ENCODE peak calls at places on chromosomes 3 and 15, in five cellular contexts. G, A, T, O and C are unnamed samples.

GRCh38 chr3:54573922-54574321 is 353.9 kb downstream of the LRTM1 start:
- DNase-seq in T (no peak), G (no peak), O (no peak), A (no peak), C (no peak)

GRCh38 chr3:62500556-62501294 is 127.4 kb upstream of the FEZF2 start:
- DNase-seq in G (no peak), A (no peak), T (no peak), O (no peak), C (no peak)

GRCh38 chr3:41681479-41681878 is 280.4 kb downstream of the ULK4 start:
- DNase-seq in O (peak), T (no peak), A (no peak), G (peak), C (no peak)

GRCh38 chr15:68271854-68272471 is 5.6 kb upstream of the FEM1B start:
- DNase-seq in O (peak), T (no peak), G (peak), A (peak), C (no peak)

GRCh38 chr3:32437898-32438297 is 46.2 kb downstream of the CMTM7 start:
- DNase-seq in O (no peak), A (no peak), T (no peak), G (no peak), C (no peak)

GRCh38 chr15:53716909-53717878 is 42.3 kb downstream of the WDR72 start:
- DNase-seq in O (peak), G (peak), T (no peak), A (no peak), C (no peak)

GRCh38 chr15:62298811-62299210 is 133.7 kb upstream of the C2CD4B start:
- DNase-seq in A (no peak), T (no peak), G (no peak), O (no peak), C (no peak)

GRCh38 chr3:182979719-182980191 is 583 bp downstream of the DCUN1D1 start:
- DNase-seq in A (peak), G (peak), T (peak), O (peak), C (peak)

GRCh38 chr3:127959873-127960272 is 44.8 kb downstream of the KBTBD12 start:
- DNase-seq in G (peak), O (peak), T (peak), A (no peak), C (no peak)

GRCh38 chr15:88688394-88688933 is 49.6 kb downstream of the ISG20 start:
- DNase-seq in G (no peak), A (no peak), T (no peak), O (no peak), C (no peak)

GRCh38 chr3:56691165-56692000 is 8.3 kb upstream of the TASOR start:
- DNase-seq in O (peak), G (no peak), A (no peak), T (no peak), C (no peak)

GRCh38 chr3:64977308-64978100 is 289.7 kb upstream of the ADAMTS9 start:
- DNase-seq in O (no peak), G (no peak), T (no peak), A (no peak), C (no peak)

GRCh38 chr15:73907018-73907394 is 19.3 kb upstream of the LOXL1 start:
- DNase-seq in O (no peak), G (no peak), T (no peak), A (no peak), C (no peak)

GRCh38 chr3:98732239-98733054 is 30.7 kb upstream of the ST3GAL6 start:
- DNase-seq in T (peak), G (peak), O (peak), A (peak), C (peak)

GRCh38 chr15:67736810-67737209 is 88.5 kb upstream of the SKOR1 start:
- DNase-seq in O (no peak), G (no peak), T (no peak), A (no peak), C (no peak)

GRCh38 chr15:100259266-100259665 is 82.5 kb downstream of the ADAMTS17 start:
- DNase-seq in G (no peak), O (no peak), A (no peak), T (peak), C (no peak)

GRCh38 chr15:78264304-78265136 is at the start of gene DNAJA4:
- DNase-seq in T (peak), G (no peak), A (peak), O (no peak), C (peak)

GRCh38 chr15:42131826-42132806 is 24.3 kb downstream of the PLA2G4F start:
- DNase-seq in T (peak), A (no peak), O (no peak), G (no peak), C (peak)

GRCh38 chr3:141305436-141305835 is 62.9 kb upstream of the ZBTB38 start:
- DNase-seq in G (peak), T (no peak), O (peak), A (no peak), C (no peak)

GRCh38 chr3:121834079-121834730 is 655 bp downstream of the IQCB1 start:
- DNase-seq in O (no peak), A (peak), G (peak), T (no peak), C (no peak)

GRCh38 chr15:80310776-80311175 is 58.8 kb upstream of the CTXND1 start:
- DNase-seq in T (no peak), O (no peak), G (no peak), A (no peak), C (no peak)

GRCh38 chr3:127634653-127635052 is 5.7 kb downstream of the PODXL2 start:
- DNase-seq in A (no peak), T (no peak), G (no peak), O (no peak), C (no peak)

GRCh38 chr3:101722394-101723173 is 1.8 kb upstream of the CEP97 start:
- DNase-seq in A (no peak), T (no peak), G (no peak), O (no peak), C (no peak)

GRCh38 chr3:101725192-101725889 is 927 bp downstream of the CEP97 start:
- DNase-seq in A (no peak), G (no peak), O (no peak), T (peak), C (no peak)

GRCh38 chr3:101725890-101726275 is 1.5 kb downstream of the CEP97 start:
- DNase-seq in A (no peak), O (no peak), G (no peak), T (no peak), C (no peak)

GRCh38 chr3:101721650-101721917 is 2.8 kb upstream of the CEP97 start:
- DNase-seq in G (no peak), T (no peak), O (no peak), A (no peak), C (no peak)

DNA sequence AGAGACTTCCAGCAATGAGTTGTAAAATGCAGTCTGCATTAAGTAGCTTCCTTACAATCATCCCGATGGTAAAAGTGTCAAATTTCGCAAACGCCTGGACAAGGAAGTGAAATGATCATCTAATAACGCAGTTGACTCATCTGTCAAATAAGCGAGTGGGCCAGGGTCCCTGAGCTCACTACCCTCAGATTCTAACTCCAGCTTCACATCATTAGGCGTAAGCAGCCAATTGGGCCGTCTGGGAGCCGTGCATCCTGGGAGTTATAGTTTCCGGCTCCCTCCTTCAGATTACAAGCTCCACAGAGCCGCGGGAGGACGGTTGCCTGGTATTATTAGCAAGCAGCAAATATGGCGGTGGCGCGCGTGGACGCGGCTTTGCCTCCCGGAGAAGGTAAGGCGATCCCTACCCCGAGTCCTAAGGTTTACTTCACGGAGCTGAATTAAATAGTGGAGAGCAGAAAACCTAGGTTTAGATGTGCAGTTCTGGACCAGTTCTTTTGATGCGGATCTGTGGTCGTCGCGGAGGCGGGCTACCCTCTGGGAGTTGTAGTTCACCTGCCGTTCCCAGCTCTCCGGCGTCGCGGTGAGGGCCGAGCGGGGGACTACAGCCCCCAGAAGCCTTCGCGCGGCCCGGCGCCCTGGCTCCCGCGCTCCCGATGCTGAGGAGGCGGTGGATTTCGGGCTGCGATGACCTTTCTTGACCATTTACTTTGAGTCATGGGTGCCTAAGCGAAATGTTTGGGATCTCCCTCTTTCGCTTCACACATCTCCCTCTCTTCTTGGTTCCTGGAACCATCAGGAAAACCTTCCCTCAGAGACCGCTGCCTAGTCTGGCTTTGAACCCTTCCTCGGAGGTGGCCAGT is at the start of gene CEP97:
- DNase-seq in O (peak), A (peak), G (peak), T (peak), C (peak)
- TF ChIP-seq POLR2A in O (peak), A (no peak), G (peak), T (no peak), C (no peak)

GRCh38 chr3:31213869-31214486 is 318.7 kb upstream of the STT3B start:
- DNase-seq in A (no peak), G (no peak), T (no peak), O (no peak), C (no peak)

GRCh38 chr3:31204026-31204795 is 309.8 kb upstream of the GADL1 start:
- DNase-seq in T (no peak), O (peak), G (peak), A (no peak), C (no peak)

GRCh38 chr3:31210068-31210650 is 315.7 kb upstream of the GADL1 start:
- DNase-seq in A (no peak), O (no peak), G (no peak), T (no peak), C (no peak)
- TF ChIP-seq CTCF in A (no peak), O (no peak), G (peak), T (no peak), C (no peak)

GRCh38 chr3:177881330-177881729 is 654.9 kb upstream of the KCNMB2 start:
- DNase-seq in O (no peak), A (no peak), T (no peak), G (no peak), C (no peak)

GRCh38 chr3:177883957-177884356 is 652.3 kb upstream of the KCNMB2 start:
- DNase-seq in G (no peak), T (no peak), O (no peak), A (no peak), C (no peak)

GRCh38 chr3:177887475-177887874 is 648.8 kb upstream of the KCNMB2 start:
- DNase-seq in A (no peak), T (no peak), G (no peak), O (no peak), C (no peak)

GRCh38 chr3:177882124-177882648 is 654.0 kb upstream of the KCNMB2 start:
- DNase-seq in O (no peak), T (no peak), G (no peak), A (no peak), C (no peak)

GRCh38 chr3:177885063-177885462 is 651.2 kb upstream of the KCNMB2 start:
- DNase-seq in O (no peak), A (no peak), T (no peak), G (no peak), C (no peak)
- TF ChIP-seq EP300 in O (no peak), A (no peak), T (no peak), G (no peak), C (no peak)

GRCh38 chr15:40407343-40407990 is 1.9 kb downstream of the IVD start:
- DNase-seq in G (no peak), O (no peak), T (no peak), A (no peak), C (no peak)

GRCh38 chr15:40410476-40410875 is 4.9 kb downstream of the IVD start:
- DNase-seq in T (no peak), G (no peak), A (no peak), O (no peak), C (no peak)

GRCh38 chr15:40409366-40409765 is 3.8 kb downstream of the IVD start:
- DNase-seq in G (no peak), O (no peak), A (no peak), T (no peak), C (no peak)

DNA sequence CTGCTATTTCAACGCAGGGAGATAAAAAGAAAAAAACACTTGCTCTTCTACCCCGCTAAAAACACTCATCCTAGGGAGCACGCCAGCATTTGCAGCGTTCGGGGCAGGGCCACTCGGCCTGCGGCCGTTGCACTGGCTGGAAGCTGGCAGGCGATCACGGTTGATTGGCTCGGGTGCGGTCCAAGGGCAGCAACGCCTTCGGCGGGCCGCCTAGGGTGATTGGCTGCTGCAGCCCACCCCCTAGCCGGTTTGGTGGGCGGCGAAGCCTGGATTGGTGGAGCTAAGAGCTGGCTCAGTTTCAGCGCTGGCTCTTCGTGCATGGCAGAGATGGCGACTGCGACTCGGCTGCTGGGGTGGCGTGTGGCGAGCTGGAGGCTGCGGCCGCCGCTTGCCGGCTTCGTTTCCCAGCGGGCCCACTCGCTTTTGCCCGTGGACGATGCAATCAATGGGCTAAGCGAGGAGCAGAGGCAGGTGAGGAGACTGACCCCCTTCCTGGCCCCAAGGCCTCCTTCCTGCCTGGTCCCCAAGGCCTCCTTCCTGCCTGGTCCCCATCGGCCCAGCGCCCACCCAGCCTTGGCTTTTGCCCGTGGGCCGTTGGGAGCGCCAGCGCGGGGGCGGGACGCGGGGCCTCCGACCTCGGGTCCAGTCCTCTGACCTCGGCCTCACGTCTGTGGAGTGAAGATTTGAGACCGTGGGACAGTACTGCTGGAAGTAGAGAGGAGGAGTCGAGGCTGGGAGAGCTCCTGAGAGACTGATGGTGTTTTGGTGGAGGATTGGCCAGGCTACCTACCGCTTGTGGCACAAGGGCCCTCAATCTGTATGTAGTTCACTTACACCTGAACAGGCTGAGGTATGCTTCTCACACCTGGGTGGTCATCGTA is at the start of gene IVD:
- DNase-seq in A (peak), T (peak), O (peak), G (peak), C (peak)
- TF ChIP-seq POLR2A in A (peak), T (peak), O (peak), G (peak), C (no peak)

GRCh38 chr3:143424874-143425273 is 305.3 kb downstream of the CHST2 start:
- DNase-seq in O (no peak), T (no peak), A (no peak), G (no peak), C (no peak)
- TF ChIP-seq CTCF in O (no peak), T (no peak), A (no peak), G (no peak), C (no peak)

DNA sequence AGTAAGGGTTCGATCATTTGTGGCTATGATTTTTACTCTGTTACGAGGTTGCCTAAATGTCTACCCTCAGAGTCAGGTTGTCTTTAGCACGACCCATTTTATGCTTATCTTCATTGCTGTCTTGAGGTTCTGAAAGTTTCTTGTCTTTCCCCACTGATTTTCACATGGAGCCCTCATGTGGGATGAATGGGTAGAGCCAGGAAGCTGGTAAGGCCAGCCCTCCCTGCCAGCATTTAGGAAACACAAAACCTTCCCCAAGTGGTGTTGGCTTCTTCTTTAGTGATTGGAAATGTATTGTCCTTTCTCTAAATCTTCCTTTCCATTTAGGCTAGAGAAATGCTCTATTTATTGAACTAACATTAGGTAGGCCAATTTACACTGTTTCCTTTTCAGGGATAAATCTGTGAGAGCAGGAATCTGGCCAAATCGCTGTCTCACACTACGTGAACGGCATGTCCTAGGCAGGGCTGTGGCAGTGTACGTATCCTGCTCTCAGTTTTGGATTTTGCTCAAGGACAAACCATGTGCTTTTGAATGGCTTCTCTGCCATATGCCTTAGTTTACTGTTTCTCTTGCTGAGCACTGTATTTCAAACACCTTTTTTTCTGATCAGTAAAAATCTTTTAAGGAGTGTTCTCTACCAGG is 43.7 kb downstream of the MYZAP start:
- DNase-seq in G (no peak), O (no peak), A (peak), T (no peak), C (no peak)
- TF ChIP-seq EP300 in G (no peak), O (no peak), A (no peak), T (no peak), C (peak)

GRCh38 chr15:89695198-89695597 is 4.6 kb downstream of the WDR93 start:
- DNase-seq in A (no peak), G (no peak), O (no peak), T (no peak), C (no peak)

GRCh38 chr15:89693696-89694095 is 3.1 kb downstream of the WDR93 start:
- DNase-seq in T (no peak), A (no peak), G (no peak), O (no peak), C (no peak)

GRCh38 chr15:89686522-89686921 is 4.0 kb downstream of the PEX11A start:
- DNase-seq in G (no peak), O (no peak), A (no peak), T (no peak), C (no peak)

GRCh38 chr15:89685995-89686394 is 4.6 kb downstream of the PEX11A start:
- DNase-seq in O (peak), G (no peak), T (no peak), A (no peak), C (no peak)

DNA sequence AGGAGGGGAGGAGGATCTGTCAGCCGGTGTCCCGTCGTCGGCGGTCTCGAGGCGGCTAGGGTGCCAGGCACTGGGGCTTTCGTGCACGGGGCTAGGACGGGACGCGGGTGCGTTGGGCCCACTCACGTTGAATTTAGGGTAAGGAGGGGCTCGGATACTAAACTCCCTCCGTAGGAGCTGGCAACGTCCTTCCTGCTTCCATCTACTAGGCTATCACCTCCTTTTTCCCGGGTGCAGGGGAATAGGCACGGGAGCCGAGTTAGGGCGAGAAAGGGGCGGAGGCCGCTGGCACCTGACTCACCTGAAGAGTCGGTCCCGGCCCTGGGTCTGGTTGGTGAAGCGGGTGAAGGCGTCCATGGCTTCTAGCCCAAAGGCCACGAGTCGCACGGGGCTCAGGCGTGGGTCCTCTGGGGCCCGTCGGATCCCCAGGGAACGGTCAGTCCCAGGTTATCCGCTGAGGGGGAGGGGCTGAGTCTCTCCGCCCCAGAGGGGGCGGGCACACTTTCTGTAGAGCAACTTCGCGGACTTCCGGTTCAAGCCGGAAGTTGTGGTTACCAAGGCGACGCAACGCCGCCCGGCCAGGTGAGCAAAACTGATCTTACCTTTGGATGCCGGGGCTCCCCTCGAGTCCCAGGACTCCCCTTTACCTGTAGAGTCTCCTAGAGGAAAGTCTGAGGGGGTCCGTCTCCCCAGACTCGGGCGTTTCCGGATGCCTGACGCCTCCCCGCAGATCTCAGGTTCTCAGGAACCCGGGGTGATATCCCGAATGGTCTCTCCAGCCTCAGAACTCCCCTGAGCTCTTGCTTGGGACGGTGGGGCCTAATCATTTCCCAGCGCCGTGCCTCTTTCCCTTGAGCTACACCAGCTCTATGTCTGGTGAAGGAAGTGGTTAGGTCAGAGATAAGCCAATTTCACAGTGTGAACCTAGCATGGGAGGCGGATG is at the start of the genes PEX11A and WDR93:
- DNase-seq in A (peak), O (peak), T (peak), G (peak), C (peak)
- TF ChIP-seq POLR2A in A (peak), O (peak), T (no peak), G (peak), C (peak)